ENCODE peak calls at places on chromosome 3, in nine cellular contexts. One of them, this sample, is unnamed.

GRCh38 chr3:9397911-9398714 is 698 bp downstream of the SETD5 start:
- DNase-seq in Caki2: peak; percentile 47
- DNase-seq in body of pancreas: peak; percentile 63
- DNase-seq in BE2C: peak; percentile 19
- DNase-seq in SHP77 treated with DMSO at 0.1 percent for 48 hours: peak; percentile 8
- DNase-seq in stimulated activated CD4-positive, alpha-beta T cell treated with anti-CD3 and anti-CD28 coated beads, Interleukin-15, amount 100 ng/mL, for 24 hours: peak; percentile 45
- DNase-seq in ureter: peak; percentile 64
- DNase-seq in RPMI7951: peak; percentile 32
- DNase-seq in aorta: peak; percentile 77
- DNase-seq in this sample: peak; percentile 32

GRCh38 chr3:49173792-49174170 is 2.4 kb downstream of the KLHDC8B start:
- DNase-seq in ureter: no peak
- DNase-seq in body of pancreas: no peak
- DNase-seq in RPMI7951: no peak
- DNase-seq in Caki2: no peak
- DNase-seq in SHP77 treated with DMSO at 0.1 percent for 48 hours: no peak
- DNase-seq in BE2C: peak; percentile 69
- DNase-seq in aorta: no peak
- DNase-seq in stimulated activated CD4-positive, alpha-beta T cell treated with anti-CD3 and anti-CD28 coated beads, Interleukin-15, amount 100 ng/mL, for 24 hours: no peak
- DNase-seq in this sample: no peak

GRCh38 chr3:189458536-189458935 is 172.7 kb upstream of the TP63 start:
- DNase-seq in body of pancreas: no peak
- DNase-seq in SHP77 treated with DMSO at 0.1 percent for 48 hours: no peak
- DNase-seq in aorta: peak; percentile 50
- DNase-seq in Caki2: peak; percentile 69
- DNase-seq in ureter: peak; percentile 61
- DNase-seq in RPMI7951: peak; percentile 99
- DNase-seq in BE2C: peak; percentile 71
- DNase-seq in stimulated activated CD4-positive, alpha-beta T cell treated with anti-CD3 and anti-CD28 coated beads, Interleukin-15, amount 100 ng/mL, for 24 hours: no peak
- DNase-seq in this sample: no peak

GRCh38 chr3:45035441-45036301 is 9.6 kb downstream of the CLEC3B start:
- DNase-seq in Caki2: no peak
- DNase-seq in body of pancreas: no peak
- DNase-seq in ureter: peak; percentile 67
- DNase-seq in SHP77 treated with DMSO at 0.1 percent for 48 hours: no peak
- DNase-seq in aorta: peak; percentile 60
- DNase-seq in BE2C: peak; percentile 22
- DNase-seq in stimulated activated CD4-positive, alpha-beta T cell treated with anti-CD3 and anti-CD28 coated beads, Interleukin-15, amount 100 ng/mL, for 24 hours: peak; percentile 52
- DNase-seq in RPMI7951: no peak
- DNase-seq in this sample: no peak

GRCh38 chr3:47540281-47540680 is 26.8 kb upstream of the ELP6 start:
- DNase-seq in RPMI7951: no peak
- DNase-seq in body of pancreas: no peak
- DNase-seq in BE2C: no peak
- DNase-seq in stimulated activated CD4-positive, alpha-beta T cell treated with anti-CD3 and anti-CD28 coated beads, Interleukin-15, amount 100 ng/mL, for 24 hours: no peak
- DNase-seq in ureter: no peak
- DNase-seq in Caki2: no peak
- DNase-seq in SHP77 treated with DMSO at 0.1 percent for 48 hours: no peak
- DNase-seq in aorta: peak; percentile 15
- DNase-seq in this sample: no peak

GRCh38 chr3:13497386-13497785 is 17.3 kb downstream of the HDAC11 start:
- DNase-seq in SHP77 treated with DMSO at 0.1 percent for 48 hours: no peak
- DNase-seq in Caki2: no peak
- DNase-seq in body of pancreas: no peak
- DNase-seq in ureter: no peak
- DNase-seq in aorta: peak; percentile 7
- DNase-seq in BE2C: no peak
- DNase-seq in stimulated activated CD4-positive, alpha-beta T cell treated with anti-CD3 and anti-CD28 coated beads, Interleukin-15, amount 100 ng/mL, for 24 hours: no peak
- DNase-seq in RPMI7951: peak; percentile 85
- DNase-seq in this sample: no peak

GRCh38 chr3:131796558-131796957 is 238.3 kb downstream of the CPNE4 start:
- DNase-seq in aorta: no peak
- DNase-seq in SHP77 treated with DMSO at 0.1 percent for 48 hours: no peak
- DNase-seq in body of pancreas: no peak
- DNase-seq in Caki2: no peak
- DNase-seq in BE2C: peak; percentile 59
- DNase-seq in stimulated activated CD4-positive, alpha-beta T cell treated with anti-CD3 and anti-CD28 coated beads, Interleukin-15, amount 100 ng/mL, for 24 hours: no peak
- DNase-seq in RPMI7951: no peak
- DNase-seq in ureter: no peak
- DNase-seq in this sample: no peak

GRCh38 chr3:40588406-40588805 is 63.6 kb downstream of the ZNF621 start:
- DNase-seq in RPMI7951: no peak
- DNase-seq in ureter: no peak
- DNase-seq in stimulated activated CD4-positive, alpha-beta T cell treated with anti-CD3 and anti-CD28 coated beads, Interleukin-15, amount 100 ng/mL, for 24 hours: no peak
- DNase-seq in Caki2: no peak
- DNase-seq in BE2C: no peak
- DNase-seq in aorta: no peak
- DNase-seq in body of pancreas: no peak
- DNase-seq in SHP77 treated with DMSO at 0.1 percent for 48 hours: no peak
- DNase-seq in this sample: no peak

GRCh38 chr3:24222165-24222805 is 272.4 kb downstream of the THRB start:
- DNase-seq in aorta: no peak
- DNase-seq in stimulated activated CD4-positive, alpha-beta T cell treated with anti-CD3 and anti-CD28 coated beads, Interleukin-15, amount 100 ng/mL, for 24 hours: no peak
- DNase-seq in ureter: no peak
- DNase-seq in SHP77 treated with DMSO at 0.1 percent for 48 hours: no peak
- DNase-seq in BE2C: no peak
- DNase-seq in RPMI7951: peak; percentile 96
- DNase-seq in body of pancreas: no peak
- DNase-seq in Caki2: no peak
- DNase-seq in this sample: no peak

GRCh38 chr3:16378920-16379319 is 113.9 kb downstream of the OXNAD1 start:
- DNase-seq in RPMI7951: peak; percentile 76
- DNase-seq in ureter: no peak
- DNase-seq in body of pancreas: no peak
- DNase-seq in Caki2: peak; percentile 10
- DNase-seq in SHP77 treated with DMSO at 0.1 percent for 48 hours: no peak
- DNase-seq in BE2C: no peak
- DNase-seq in aorta: no peak
- DNase-seq in stimulated activated CD4-positive, alpha-beta T cell treated with anti-CD3 and anti-CD28 coated beads, Interleukin-15, amount 100 ng/mL, for 24 hours: no peak
- DNase-seq in this sample: no peak

GRCh38 chr3:42247576-42248027 is 18.4 kb downstream of the CCK start:
- DNase-seq in RPMI7951: peak; percentile 72
- DNase-seq in SHP77 treated with DMSO at 0.1 percent for 48 hours: peak; percentile 18
- DNase-seq in body of pancreas: peak; percentile 56
- DNase-seq in ureter: peak; percentile 73
- DNase-seq in BE2C: peak; percentile 27
- DNase-seq in aorta: no peak
- DNase-seq in Caki2: peak; percentile 27
- DNase-seq in stimulated activated CD4-positive, alpha-beta T cell treated with anti-CD3 and anti-CD28 coated beads, Interleukin-15, amount 100 ng/mL, for 24 hours: peak; percentile 63
- DNase-seq in this sample: peak; percentile 62

GRCh38 chr3:69997486-69998307 is 1.8 kb upstream of the SAMMSON start:
- DNase-seq in SHP77 treated with DMSO at 0.1 percent for 48 hours: no peak
- DNase-seq in RPMI7951: peak; percentile 22
- DNase-seq in stimulated activated CD4-positive, alpha-beta T cell treated with anti-CD3 and anti-CD28 coated beads, Interleukin-15, amount 100 ng/mL, for 24 hours: no peak
- DNase-seq in ureter: no peak
- DNase-seq in Caki2: no peak
- DNase-seq in body of pancreas: no peak
- DNase-seq in aorta: no peak
- DNase-seq in BE2C: peak; percentile 27
- DNase-seq in this sample: no peak

GRCh38 chr3:69458798-69459197 is 72.9 kb upstream of the FRMD4B start:
- DNase-seq in SHP77 treated with DMSO at 0.1 percent for 48 hours: no peak
- DNase-seq in aorta: no peak
- DNase-seq in RPMI7951: peak; percentile 5
- DNase-seq in body of pancreas: no peak
- DNase-seq in stimulated activated CD4-positive, alpha-beta T cell treated with anti-CD3 and anti-CD28 coated beads, Interleukin-15, amount 100 ng/mL, for 24 hours: no peak
- DNase-seq in ureter: no peak
- DNase-seq in Caki2: no peak
- DNase-seq in BE2C: no peak
- DNase-seq in this sample: no peak

GRCh38 chr3:189824629-189825312 is 193.6 kb downstream of the TP63 start:
- DNase-seq in aorta: no peak
- DNase-seq in Caki2: peak; percentile 89
- DNase-seq in BE2C: no peak
- DNase-seq in RPMI7951: peak; percentile 95
- DNase-seq in SHP77 treated with DMSO at 0.1 percent for 48 hours: no peak
- DNase-seq in ureter: no peak
- DNase-seq in stimulated activated CD4-positive, alpha-beta T cell treated with anti-CD3 and anti-CD28 coated beads, Interleukin-15, amount 100 ng/mL, for 24 hours: no peak
- DNase-seq in body of pancreas: no peak
- DNase-seq in this sample: no peak

GRCh38 chr3:183698760-183699159 is 1.2 kb downstream of the YEATS2 start:
- DNase-seq in BE2C: no peak
- DNase-seq in Caki2: peak; percentile 16
- DNase-seq in aorta: no peak
- DNase-seq in RPMI7951: peak; percentile 40
- DNase-seq in stimulated activated CD4-positive, alpha-beta T cell treated with anti-CD3 and anti-CD28 coated beads, Interleukin-15, amount 100 ng/mL, for 24 hours: peak; percentile 18
- DNase-seq in SHP77 treated with DMSO at 0.1 percent for 48 hours: no peak
- DNase-seq in ureter: no peak
- DNase-seq in body of pancreas: no peak
- DNase-seq in this sample: no peak

GRCh38 chr3:117927831-117928230 is 1106.8 kb downstream of the IGSF11 start:
- DNase-seq in aorta: no peak
- DNase-seq in stimulated activated CD4-positive, alpha-beta T cell treated with anti-CD3 and anti-CD28 coated beads, Interleukin-15, amount 100 ng/mL, for 24 hours: no peak
- DNase-seq in SHP77 treated with DMSO at 0.1 percent for 48 hours: no peak
- DNase-seq in body of pancreas: no peak
- DNase-seq in Caki2: peak; percentile 19
- DNase-seq in BE2C: no peak
- DNase-seq in RPMI7951: no peak
- DNase-seq in ureter: no peak
- DNase-seq in this sample: no peak

GRCh38 chr3:147398841-147399534 is 7.4 kb downstream of the ZIC4 start:
- DNase-seq in RPMI7951: no peak
- DNase-seq in stimulated activated CD4-positive, alpha-beta T cell treated with anti-CD3 and anti-CD28 coated beads, Interleukin-15, amount 100 ng/mL, for 24 hours: no peak
- DNase-seq in aorta: no peak
- DNase-seq in body of pancreas: no peak
- DNase-seq in SHP77 treated with DMSO at 0.1 percent for 48 hours: no peak
- DNase-seq in ureter: no peak
- DNase-seq in BE2C: no peak
- DNase-seq in Caki2: no peak
- DNase-seq in this sample: no peak

GRCh38 chr3:39540162-39540921 is 72.9 kb downstream of the MOBP start:
- DNase-seq in BE2C: no peak
- DNase-seq in Caki2: no peak
- DNase-seq in aorta: no peak
- DNase-seq in body of pancreas: no peak
- DNase-seq in stimulated activated CD4-positive, alpha-beta T cell treated with anti-CD3 and anti-CD28 coated beads, Interleukin-15, amount 100 ng/mL, for 24 hours: no peak
- DNase-seq in RPMI7951: no peak
- DNase-seq in ureter: no peak
- DNase-seq in SHP77 treated with DMSO at 0.1 percent for 48 hours: no peak
- DNase-seq in this sample: no peak

GRCh38 chr3:52451237-52452083 is 2.4 kb downstream of the TNNC1 start:
- DNase-seq in body of pancreas: no peak
- DNase-seq in BE2C: no peak
- DNase-seq in stimulated activated CD4-positive, alpha-beta T cell treated with anti-CD3 and anti-CD28 coated beads, Interleukin-15, amount 100 ng/mL, for 24 hours: no peak
- DNase-seq in RPMI7951: no peak
- DNase-seq in aorta: no peak
- DNase-seq in ureter: no peak
- DNase-seq in Caki2: no peak
- DNase-seq in SHP77 treated with DMSO at 0.1 percent for 48 hours: no peak
- DNase-seq in this sample: no peak

GRCh38 chr3:175716451-175716850 is 857.3 kb downstream of the NAALADL2 start:
- DNase-seq in body of pancreas: no peak
- DNase-seq in SHP77 treated with DMSO at 0.1 percent for 48 hours: no peak
- DNase-seq in BE2C: no peak
- DNase-seq in ureter: no peak
- DNase-seq in RPMI7951: no peak
- DNase-seq in Caki2: no peak
- DNase-seq in aorta: no peak
- DNase-seq in stimulated activated CD4-positive, alpha-beta T cell treated with anti-CD3 and anti-CD28 coated beads, Interleukin-15, amount 100 ng/mL, for 24 hours: no peak
- DNase-seq in this sample: no peak

GRCh38 chr3:109372639-109373038 is 35.3 kb upstream of the DPPA4 start:
- DNase-seq in aorta: no peak
- DNase-seq in Caki2: no peak
- DNase-seq in ureter: no peak
- DNase-seq in stimulated activated CD4-positive, alpha-beta T cell treated with anti-CD3 and anti-CD28 coated beads, Interleukin-15, amount 100 ng/mL, for 24 hours: no peak
- DNase-seq in body of pancreas: no peak
- DNase-seq in RPMI7951: no peak
- DNase-seq in BE2C: no peak
- DNase-seq in SHP77 treated with DMSO at 0.1 percent for 48 hours: no peak
- DNase-seq in this sample: no peak

GRCh38 chr3:26847675-26848074 is 225.1 kb downstream of the LRRC3B start:
- DNase-seq in RPMI7951: no peak
- DNase-seq in aorta: no peak
- DNase-seq in Caki2: no peak
- DNase-seq in SHP77 treated with DMSO at 0.1 percent for 48 hours: no peak
- DNase-seq in BE2C: no peak
- DNase-seq in body of pancreas: no peak
- DNase-seq in ureter: no peak
- DNase-seq in stimulated activated CD4-positive, alpha-beta T cell treated with anti-CD3 and anti-CD28 coated beads, Interleukin-15, amount 100 ng/mL, for 24 hours: no peak
- DNase-seq in this sample: no peak

GRCh38 chr3:160038862-160039562 is 50.4 kb downstream of the IL12A start:
- DNase-seq in ureter: no peak
- DNase-seq in BE2C: peak; percentile 65
- DNase-seq in body of pancreas: peak; percentile 62
- DNase-seq in RPMI7951: peak; percentile 38
- DNase-seq in SHP77 treated with DMSO at 0.1 percent for 48 hours: no peak
- DNase-seq in aorta: peak; percentile 59
- DNase-seq in Caki2: no peak
- DNase-seq in stimulated activated CD4-positive, alpha-beta T cell treated with anti-CD3 and anti-CD28 coated beads, Interleukin-15, amount 100 ng/mL, for 24 hours: peak; percentile 15
- DNase-seq in this sample: peak; percentile 11

GRCh38 chr3:111751961-111752360 is 107.1 kb upstream of the PHLDB2 start:
- DNase-seq in aorta: no peak
- DNase-seq in ureter: no peak
- DNase-seq in body of pancreas: no peak
- DNase-seq in stimulated activated CD4-positive, alpha-beta T cell treated with anti-CD3 and anti-CD28 coated beads, Interleukin-15, amount 100 ng/mL, for 24 hours: no peak
- DNase-seq in RPMI7951: peak; percentile 77
- DNase-seq in Caki2: no peak
- DNase-seq in SHP77 treated with DMSO at 0.1 percent for 48 hours: no peak
- DNase-seq in BE2C: no peak
- DNase-seq in this sample: no peak

GRCh38 chr3:59660852-59661624 is 611.2 kb upstream of the CFAP20DC start:
- DNase-seq in body of pancreas: no peak
- DNase-seq in Caki2: no peak
- DNase-seq in RPMI7951: no peak
- DNase-seq in BE2C: no peak
- DNase-seq in ureter: no peak
- DNase-seq in stimulated activated CD4-positive, alpha-beta T cell treated with anti-CD3 and anti-CD28 coated beads, Interleukin-15, amount 100 ng/mL, for 24 hours: no peak
- DNase-seq in SHP77 treated with DMSO at 0.1 percent for 48 hours: no peak
- DNase-seq in aorta: no peak
- DNase-seq in this sample: no peak

GRCh38 chr3:129695203-129695602 is 88.7 kb upstream of the PLXND1 start:
- DNase-seq in body of pancreas: no peak
- DNase-seq in Caki2: no peak
- DNase-seq in stimulated activated CD4-positive, alpha-beta T cell treated with anti-CD3 and anti-CD28 coated beads, Interleukin-15, amount 100 ng/mL, for 24 hours: no peak
- DNase-seq in SHP77 treated with DMSO at 0.1 percent for 48 hours: no peak
- DNase-seq in aorta: no peak
- DNase-seq in RPMI7951: no peak
- DNase-seq in BE2C: no peak
- DNase-seq in ureter: no peak
- DNase-seq in this sample: no peak

GRCh38 chr3:128618398-128618726 is 32.3 kb downstream of the RPN1 start:
- DNase-seq in RPMI7951: no peak
- DNase-seq in BE2C: no peak
- DNase-seq in body of pancreas: no peak
- DNase-seq in Caki2: peak; percentile 8
- DNase-seq in ureter: no peak
- DNase-seq in stimulated activated CD4-positive, alpha-beta T cell treated with anti-CD3 and anti-CD28 coated beads, Interleukin-15, amount 100 ng/mL, for 24 hours: no peak
- DNase-seq in SHP77 treated with DMSO at 0.1 percent for 48 hours: no peak
- DNase-seq in aorta: no peak
- DNase-seq in this sample: no peak

GRCh38 chr3:33687406-33688010 is 30.5 kb downstream of the CLASP2 start:
- DNase-seq in Caki2: no peak
- DNase-seq in ureter: no peak
- DNase-seq in SHP77 treated with DMSO at 0.1 percent for 48 hours: no peak
- DNase-seq in aorta: no peak
- DNase-seq in body of pancreas: no peak
- DNase-seq in RPMI7951: peak; percentile 5
- DNase-seq in stimulated activated CD4-positive, alpha-beta T cell treated with anti-CD3 and anti-CD28 coated beads, Interleukin-15, amount 100 ng/mL, for 24 hours: no peak
- DNase-seq in BE2C: no peak
- DNase-seq in this sample: no peak

GRCh38 chr3:13793451-13793850 is 86.4 kb downstream of the WNT7A start:
- DNase-seq in BE2C: no peak
- DNase-seq in SHP77 treated with DMSO at 0.1 percent for 48 hours: no peak
- DNase-seq in RPMI7951: no peak
- DNase-seq in ureter: no peak
- DNase-seq in aorta: no peak
- DNase-seq in body of pancreas: no peak
- DNase-seq in stimulated activated CD4-positive, alpha-beta T cell treated with anti-CD3 and anti-CD28 coated beads, Interleukin-15, amount 100 ng/mL, for 24 hours: no peak
- DNase-seq in Caki2: no peak
- DNase-seq in this sample: no peak

This sample was measured in mucosa of gallbladder.